ENCODE peak calls at places on chromosomes 13 and 19, in seven cellular contexts. B is mucosa of descending colon; F is GM13976; E is GM23338; R is HT1080; W is body of pancreas; J is stimulated activated CD4-positive, alpha-beta T cell treated with anti-CD3 and anti-CD28 coated beads, Interleukin-4, amount 100 ng/mL, for 24 hours. S is an unnamed sample.

GRCh38 chr19:14146789-14147216 is 10.4 kb upstream of the ASF1B start:
- DNase-seq in J (no peak), E (no peak), W (peak; percentile 18), F (no peak), R (no peak), B (no peak), S (no peak)

GRCh38 chr13:23608704-23609413 is 38.6 kb downstream of the TNFRSF19 start:
- DNase-seq in F (no peak), J (no peak), R (no peak), E (no peak), B (peak; percentile 32), W (peak; percentile 40), S (no peak)

GRCh38 chr13:44283598-44283997 is 90.0 kb upstream of the SERP2 start:
- DNase-seq in R (no peak), F (no peak), W (no peak), E (peak; percentile 43), J (no peak), B (no peak), S (no peak)

GRCh38 chr19:18291590-18292459 is 10.4 kb upstream of the JUND start:
- DNase-seq in E (peak; percentile 86), F (peak; percentile 94), R (no peak), W (peak; percentile 87), B (peak; percentile 89), J (peak; percentile 81), S (peak; percentile 80)

GRCh38 chr13:98150836-98151489 is 8.1 kb downstream of the FARP1 start:
- DNase-seq in E (no peak), W (no peak), B (no peak), F (no peak), J (no peak), R (no peak), S (no peak)

GRCh38 chr13:73338389-73338788 is 279.6 kb downstream of the KLF5 start:
- DNase-seq in F (no peak), J (no peak), R (no peak), E (no peak), B (no peak), W (peak; percentile 17), S (no peak)

GRCh38 chr19:42412661-42413076 is 14.5 kb downstream of the LIPE start:
- DNase-seq in B (no peak), F (peak; percentile 12), J (no peak), R (no peak), E (no peak), W (no peak), S (no peak)

GRCh38 chr13:20360041-20360491 is 127.9 kb upstream of the GJB6 start:
- DNase-seq in R (peak; percentile 57), W (peak; percentile 59), E (no peak), F (no peak), J (no peak), B (no peak), S (no peak)

GRCh38 chr13:99992912-99993311 is 11.3 kb downstream of the ZIC2 start:
- DNase-seq in R (peak; percentile 82), W (no peak), F (no peak), J (no peak), E (no peak), B (no peak), S (no peak)

GRCh38 chr13:110581489-110582185 is 20.1 kb upstream of the RAB20 start:
- DNase-seq in J (no peak), F (no peak), E (no peak), B (no peak), W (no peak), R (no peak), S (no peak)

GRCh38 chr13:96141032-96141431 is 51.1 kb downstream of the HS6ST3 start:
- DNase-seq in E (peak; percentile 66), B (no peak), J (no peak), F (no peak), R (no peak), W (no peak), S (peak; percentile 2)

GRCh38 chr19:15479391-15480345 is at the start of gene PGLYRP2:
- DNase-seq in B (no peak), F (no peak), J (no peak), W (peak; percentile 44), E (peak; percentile 30), R (no peak), S (peak; percentile 47)

GRCh38 chr19:39111593-39112199 is 13.9 kb upstream of the PAK4 start:
- DNase-seq in B (no peak), R (no peak), J (no peak), W (no peak), E (no peak), F (no peak), S (peak; percentile 68)

GRCh38 chr19:33047422-33047821 is 17.3 kb downstream of the RHPN2 start:
- DNase-seq in W (peak; percentile 78), B (peak; percentile 86), J (no peak), E (peak; percentile 81), R (no peak), F (no peak), S (no peak)

GRCh38 chr19:14516746-14517438 is 1.3 kb downstream of the DNAJB1 start:
- DNase-seq in B (no peak), J (peak; percentile 25), R (no peak), W (no peak), F (no peak), E (no peak), S (peak; percentile 35)

GRCh38 chr13:95509521-95510315 is 42.8 kb upstream of the CLDN10 start:
- DNase-seq in J (no peak), F (no peak), W (no peak), E (no peak), R (peak; percentile 90), B (no peak), S (no peak)

GRCh38 chr19:5099822-5100221 is 130.9 kb downstream of the KDM4B start:
- DNase-seq in W (no peak), B (no peak), J (no peak), R (no peak), F (no peak), E (no peak), S (peak; percentile 6)

GRCh38 chr19:7426986-7427385 is 61.8 kb downstream of the PEX11G start:
- DNase-seq in B (no peak), E (no peak), J (peak; percentile 29), W (no peak), F (peak; percentile 64), R (no peak), S (no peak)

GRCh38 chr13:34128661-34129060 is 310.7 kb downstream of the RFC3 start:
- DNase-seq in R (no peak), E (no peak), W (no peak), B (no peak), J (no peak), F (no peak), S (no peak)

GRCh38 chr13:31781064-31781463 is 41.7 kb downstream of the RXFP2 start:
- DNase-seq in E (no peak), J (no peak), F (no peak), R (peak; percentile 21), W (no peak), B (no peak), S (no peak)

GRCh38 chr13:45500492-45501174 is 35.9 kb downstream of the COG3 start:
- DNase-seq in F (no peak), J (no peak), B (no peak), E (no peak), R (peak; percentile 99), W (no peak), S (peak; percentile 6)

GRCh38 chr19:3642987-3643386 is 16.4 kb upstream of the CACTIN start:
- DNase-seq in B (no peak), W (no peak), F (no peak), R (no peak), J (peak; percentile 22), E (peak; percentile 58), S (peak; percentile 40)

S was measured in DMS53.